ENCODE peak calls at places on chromosomes 12 and 14, in five cellular contexts. U, B, L, H and V are unnamed samples.

GRCh38 chr12:111942557-111942956 is 70.4 kb downstream of the TMEM116 start:
- DNase-seq in U (no peak), B (peak), L (no peak), H (peak), V (no peak)

GRCh38 chr14:72549026-72549425 is 344.9 kb downstream of the DPF3 start:
- DNase-seq in U (no peak), B (no peak), L (no peak), H (no peak), V (no peak)

GRCh38 chr12:94089891-94090290 is 58.5 kb upstream of the PLXNC1 start:
- DNase-seq in U (no peak), B (peak), L (no peak), H (no peak), V (no peak)

GRCh38 chr14:93133476-93133875 is 17.8 kb upstream of the ITPK1 start:
- DNase-seq in U (no peak), B (peak), L (no peak), H (no peak), V (no peak)

GRCh38 chr12:31727197-31727596 is 1.6 kb downstream of the AMN1 start:
- DNase-seq in U (no peak), B (no peak), L (no peak), H (no peak), V (no peak)

GRCh38 chr12:95326450-95326849 is 108.8 kb downstream of the VEZT start:
- DNase-seq in U (no peak), B (peak), L (no peak), H (no peak), V (no peak)

GRCh38 chr12:119959435-119959834 is 29.6 kb upstream of the BICDL1 start:
- DNase-seq in U (no peak), B (no peak), L (no peak), H (no peak), V (no peak)

GRCh38 chr12:112837629-112838191 is 46.2 kb downstream of the RPH3A start:
- DNase-seq in U (no peak), B (peak), L (no peak), H (no peak), V (no peak)

GRCh38 chr12:118035194-118036041 is 18.9 kb downstream of the RFC5 start:
- DNase-seq in U (no peak), B (peak), L (peak), H (no peak), V (no peak)

GRCh38 chr12:81245918-81246611 is 168.2 kb downstream of the ACSS3 start:
- DNase-seq in U (no peak), B (peak), L (no peak), H (no peak), V (no peak)

GRCh38 chr14:92792885-92793284 is 1.2 kb upstream of the GOLGA5 start:
- DNase-seq in U (no peak), B (peak), L (no peak), H (no peak), V (no peak)

GRCh38 chr14:85471744-85472143 is 58.2 kb upstream of the FLRT2 start:
- DNase-seq in U (no peak), B (peak), L (no peak), H (peak), V (peak)

GRCh38 chr12:57127101-57127709 is 1.1 kb upstream of the LRP1 start:
- DNase-seq in U (peak), B (peak), L (peak), H (no peak), V (peak)

GRCh38 chr12:109828754-109829511 is 4.3 kb downstream of the TRPV4 start:
- DNase-seq in U (no peak), B (no peak), L (no peak), H (no peak), V (no peak)

GRCh38 chr12:91442535-91442934 is 259.9 kb upstream of the DCN start:
- DNase-seq in U (no peak), B (no peak), L (no peak), H (no peak), V (no peak)

GRCh38 chr12:32692358-32692757 is 13.3 kb downstream of the DNM1L start:
- DNase-seq in U (no peak), B (no peak), L (no peak), H (no peak), V (no peak)

GRCh38 chr14:57493467-57494181 is at the start of gene CCDC198:
- DNase-seq in U (no peak), B (peak), L (no peak), H (no peak), V (no peak)

GRCh38 chr14:93917141-93917540 is 10.0 kb upstream of the FAM181A start:
- DNase-seq in U (no peak), B (no peak), L (no peak), H (no peak), V (no peak)

GRCh38 chr12:110316861-110317260 is 35.8 kb downstream of the ATP2A2 start:
- DNase-seq in U (no peak), B (peak), L (no peak), H (peak), V (no peak)

GRCh38 chr14:66038214-66038977 is 447.8 kb upstream of the CCDC196 start:
- DNase-seq in U (no peak), B (peak), L (no peak), H (peak), V (no peak)

GRCh38 chr12:130494736-130495135 is 157.0 kb downstream of the PIWIL1 start:
- DNase-seq in U (no peak), B (no peak), L (no peak), H (no peak), V (no peak)

GRCh38 chr14:92173668-92174067 is 51.9 kb downstream of the CPSF2 start:
- DNase-seq in U (no peak), B (peak), L (no peak), H (peak), V (no peak)

GRCh38 chr14:102238131-102238530 is 66.8 kb downstream of the MOK start:
- DNase-seq in U (no peak), B (no peak), L (no peak), H (no peak), V (no peak)

GRCh38 chr12:115370204-115370603 is 686.2 kb upstream of the TBX3 start:
- DNase-seq in U (no peak), B (no peak), L (no peak), H (no peak), V (peak)

GRCh38 chr12:80472912-80473500 is 29.0 kb downstream of the PTPRQ start:
- DNase-seq in U (no peak), B (peak), L (peak), H (peak), V (peak)

GRCh38 chr12:92533280-92533890 is 169.4 kb upstream of the PLEKHG7 start:
- DNase-seq in U (no peak), B (peak), L (no peak), H (no peak), V (no peak)